ENCODE peak calls at places on chromosomes 3 and 15, in six cellular contexts. I is H54; N is EL; B is Right ventricle myocardium superior; Z is fibroblast of pulmonary artery; O is naive thymus-derived CD8-positive, alpha-beta T cell. R is an unnamed sample.

GRCh38 chr15:77753238-77753873 is 120.6 kb upstream of the LINGO1 start:
- DNase-seq in I (peak; percentile 16), N (peak; percentile 13), B (no peak), Z (peak; percentile 35), O (no peak), R (peak; percentile 5)

GRCh38 chr3:178536271-178537079 is at the start of gene KCNMB2:
- DNase-seq in I (no peak), N (no peak), B (no peak), Z (peak; percentile 29), O (no peak), R (no peak)

GRCh38 chr15:84899750-84900149 is 15.3 kb downstream of the SLC28A1 start:
- DNase-seq in I (no peak), N (no peak), B (no peak), Z (no peak), O (no peak), R (no peak)

GRCh38 chr3:16513141-16514020 is at the start of gene RFTN1:
- DNase-seq in I (peak; percentile 73), N (peak; percentile 80), B (peak; percentile 80), Z (peak; percentile 63), O (peak; percentile 61), R (peak; percentile 70)

GRCh38 chr3:40616420-40616819 is 91.7 kb downstream of the ZNF621 start:
- DNase-seq in I (no peak), N (no peak), B (no peak), Z (no peak), O (no peak), R (no peak)

GRCh38 chr3:38578551-38578950 is 70.9 kb downstream of the SCN5A start:
- DNase-seq in I (no peak), N (no peak), B (no peak), Z (no peak), O (no peak), R (no peak)

GRCh38 chr15:27492021-27492621 is 521.1 kb downstream of the GABRG3 start:
- DNase-seq in I (no peak), N (no peak), B (no peak), Z (no peak), O (no peak), R (peak; percentile 1)

GRCh38 chr3:11910971-11911531 is 64.4 kb upstream of the TAMM41 start:
- DNase-seq in I (no peak), N (no peak), B (no peak), Z (no peak), O (no peak), R (no peak)

GRCh38 chr3:47491186-47491585 is 15.4 kb upstream of the SCAP start:
- DNase-seq in I (no peak), N (no peak), B (no peak), Z (no peak), O (no peak), R (no peak)

GRCh38 chr3:67526246-67526645 is 128.2 kb downstream of the SUCLG2 start:
- DNase-seq in I (no peak), N (peak; percentile 88), B (no peak), Z (peak; percentile 66), O (no peak), R (peak; percentile 91)

GRCh38 chr3:46280105-46280797 is 38.0 kb downstream of the CCR3 start:
- DNase-seq in I (peak; percentile 14), N (peak; percentile 80), B (no peak), Z (peak; percentile 26), O (peak; percentile 28), R (peak; percentile 30)

GRCh38 chr15:60122691-60123090 is 118.6 kb downstream of the FOXB1 start:
- DNase-seq in I (no peak), N (no peak), B (no peak), Z (no peak), O (no peak), R (no peak)

GRCh38 chr3:36648241-36649034 is 115.9 kb downstream of the DCLK3 start:
- DNase-seq in I (peak; percentile 15), N (peak; percentile 96), B (no peak), Z (peak; percentile 80), O (no peak), R (peak; percentile 86)

GRCh38 chr15:81531971-81532370 is 158.0 kb upstream of the TMC3 start:
- DNase-seq in I (no peak), N (peak; percentile 53), B (no peak), Z (no peak), O (no peak), R (peak; percentile 8)

GRCh38 chr3:122982202-122983185 is 45.1 kb downstream of the SEMA5B start:
- DNase-seq in I (no peak), N (no peak), B (peak; percentile 58), Z (no peak), O (no peak), R (no peak)

GRCh38 chr3:58434990-58435389 is 1.4 kb upstream of the PDHB start:
- DNase-seq in I (peak; percentile 55), N (peak; percentile 91), B (no peak), Z (peak; percentile 78), O (no peak), R (peak; percentile 73)

GRCh38 chr3:136753112-136753939 is 1.1 kb upstream of the STAG1 start:
- DNase-seq in I (no peak), N (peak; percentile 16), B (no peak), Z (no peak), O (no peak), R (no peak)

GRCh38 chr3:39222939-39223338 is 30.5 kb upstream of the XIRP1 start:
- DNase-seq in I (no peak), N (no peak), B (no peak), Z (no peak), O (no peak), R (no peak)

GRCh38 chr3:144663456-144664063 is 691.9 kb downstream of the DIPK2A start:
- DNase-seq in I (no peak), N (no peak), B (no peak), Z (no peak), O (no peak), R (no peak)

GRCh38 chr3:122975163-122975923 is 52.2 kb downstream of the SEMA5B start:
- DNase-seq in I (peak; percentile 61), N (peak; percentile 81), B (peak; percentile 45), Z (peak; percentile 16), O (no peak), R (peak; percentile 55)

GRCh38 chr15:32035285-32035684 is 5.0 kb downstream of the CHRNA7 start:
- DNase-seq in I (no peak), N (no peak), B (no peak), Z (no peak), O (no peak), R (no peak)

GRCh38 chr15:75785771-75786563 is 57.3 kb upstream of the UBE2Q2 start:
- DNase-seq in I (no peak), N (no peak), B (no peak), Z (peak; percentile 12), O (no peak), R (no peak)

GRCh38 chr3:66574091-66574490 is 73.3 kb upstream of the LRIG1 start:
- DNase-seq in I (no peak), N (no peak), B (no peak), Z (no peak), O (no peak), R (no peak)

GRCh38 chr3:123331006-123331405 is 117.9 kb downstream of the ADCY5 start:
- DNase-seq in I (no peak), N (no peak), B (peak; percentile 74), Z (no peak), O (no peak), R (no peak)

GRCh38 chr3:153166206-153166605 is 4.2 kb downstream of the RAP2B start:
- DNase-seq in I (no peak), N (peak; percentile 34), B (no peak), Z (peak; percentile 43), O (peak; percentile 13), R (peak; percentile 33)

GRCh38 chr3:97895216-97895615 is 73.4 kb downstream of the CRYBG3 start:
- DNase-seq in I (no peak), N (no peak), B (no peak), Z (no peak), O (no peak), R (no peak)

GRCh38 chr3:113436794-113437193 is 4.5 kb downstream of the CFAP44 start:
- DNase-seq in I (peak; percentile 29), N (peak; percentile 47), B (no peak), Z (peak; percentile 54), O (no peak), R (peak; percentile 86)

GRCh38 chr3:25144430-25144829 is 283.6 kb upstream of the RARB start:
- DNase-seq in I (no peak), N (no peak), B (no peak), Z (no peak), O (no peak), R (no peak)

GRCh38 chr3:41701196-41701698 is 260.7 kb downstream of the ULK4 start:
- DNase-seq in I (no peak), N (no peak), B (no peak), Z (no peak), O (no peak), R (no peak)

GRCh38 chr3:125440559-125440955 is 65.4 kb upstream of the ZNF148 start:
- DNase-seq in I (no peak), N (no peak), B (no peak), Z (no peak), O (no peak), R (no peak)

GRCh38 chr15:36960179-36960946 is 140.0 kb downstream of the MEIS2 start:
- DNase-seq in I (no peak), N (no peak), B (no peak), Z (no peak), O (no peak), R (no peak)

GRCh38 chr3:33636125-33636855 is 81.8 kb downstream of the CLASP2 start:
- DNase-seq in I (no peak), N (peak; percentile 66), B (no peak), Z (peak; percentile 85), O (peak; percentile 50), R (peak; percentile 78)

GRCh38 chr3:111864821-111865656 is 6.0 kb downstream of the PHLDB2 start:
- DNase-seq in I (no peak), N (peak; percentile 91), B (no peak), Z (peak; percentile 96), O (no peak), R (peak; percentile 94)

GRCh38 chr3:184155644-184156521 is 706 bp downstream of the DVL3 start:
- DNase-seq in I (peak; percentile 61), N (peak; percentile 42), B (no peak), Z (no peak), O (peak; percentile 43), R (peak; percentile 16)

GRCh38 chr3:48057521-48057920 is 41.3 kb upstream of the MAP4 start:
- DNase-seq in I (no peak), N (no peak), B (no peak), Z (no peak), O (no peak), R (no peak)

GRCh38 chr15:75346796-75347221 is at the start of gene NEIL1:
- DNase-seq in I (no peak), N (no peak), B (no peak), Z (no peak), O (no peak), R (no peak)

R was measured in IMR-90.